ENCODE peak calls at places on chromosomes 7 and 10, in six cellular contexts. P is non-pigmented ciliary epithelial cell, O is fibroblast of the aortic adventitia, M is T-helper 2 cell, F is left ventricle myocardium inferior, H is endothelial cell. Z is an unnamed sample.

GRCh38 chr10:94299417-94299816 is 63.3 kb downstream of the NOC3L start:
- DNase-seq in P (no peak), O (peak; percentile 79), M (no peak), F (no peak), H (no peak), Z (peak; percentile 18)

GRCh38 chr10:85459906-85460305 is 906.7 kb downstream of the GRID1 start:
- DNase-seq in P (no peak), O (no peak), M (no peak), F (no peak), H (no peak), Z (no peak)

GRCh38 chr10:119020627-119020946 is 8.9 kb upstream of the NANOS1 start:
- DNase-seq in P (no peak), O (peak; percentile 38), M (no peak), F (no peak), H (no peak), Z (no peak)

GRCh38 chr7:155451522-155452239 is 6.2 kb upstream of the EN2 start:
- DNase-seq in P (no peak), O (no peak), M (no peak), F (no peak), H (no peak), Z (no peak)

GRCh38 chr7:152587366-152587765 is 88.6 kb downstream of the XRCC2 start:
- DNase-seq in P (no peak), O (no peak), M (no peak), F (no peak), H (no peak), Z (no peak)

GRCh38 chr10:132460071-132460470 is 63.1 kb downstream of the PWWP2B start:
- DNase-seq in P (no peak), O (no peak), M (no peak), F (no peak), H (no peak), Z (no peak)

GRCh38 chr7:111362660-111363059 is 199.6 kb downstream of the IMMP2L start:
- DNase-seq in P (no peak), O (peak; percentile 57), M (no peak), F (no peak), H (no peak), Z (no peak)

GRCh38 chr10:58742141-58742540 is 229.5 kb downstream of the BICC1 start:
- DNase-seq in P (no peak), O (peak; percentile 60), M (no peak), F (no peak), H (no peak), Z (no peak)

GRCh38 chr7:108144931-108145330 is 14.8 kb upstream of the LAMB4 start:
- DNase-seq in P (no peak), O (no peak), M (no peak), F (no peak), H (no peak), Z (no peak)

GRCh38 chr7:11341285-11341944 is 367.7 kb downstream of the PHF14 start:
- DNase-seq in P (no peak), O (peak; percentile 51), M (no peak), F (no peak), H (peak; percentile 20), Z (no peak)

Z was measured in Kasumi-1.